ENCODE peak calls at places on chromosomes 7 and 10, in five cellular contexts. P is uterus, Y is fibroblast of pulmonary artery, K is dorsolateral prefrontal cortex, U is GM12865. I is an unnamed sample.

GRCh38 chr10:133441780-133442179 is 12.0 kb upstream of the SCART1 start:
- DNase-seq in P (peak; percentile 8), Y (no peak), K (no peak), U (no peak), I (no peak)

GRCh38 chr10:113047963-113048781 is 98.1 kb downstream of the TCF7L2 start:
- DNase-seq in P (no peak), Y (no peak), K (no peak), U (no peak), I (no peak)

GRCh38 chr10:121132278-121132672 is 281.1 kb downstream of the WDR11 start:
- DNase-seq in P (no peak), Y (no peak), K (no peak), U (no peak), I (no peak)

GRCh38 chr10:30818010-30818660 is 188.6 kb upstream of the LYZL2 start:
- DNase-seq in P (no peak), Y (peak; percentile 85), K (no peak), U (peak; percentile 30), I (no peak)

GRCh38 chr7:140005754-140006503 is 56.8 kb downstream of the PARP12 start:
- DNase-seq in P (no peak), Y (peak; percentile 56), K (no peak), U (peak; percentile 13), I (peak; percentile 65)

GRCh38 chr7:155850001-155850436 is 37.8 kb upstream of the SHH start:
- DNase-seq in P (no peak), Y (no peak), K (no peak), U (no peak), I (no peak)

GRCh38 chr7:20931739-20932138 is 145.1 kb upstream of the SP8 start:
- DNase-seq in P (no peak), Y (no peak), K (no peak), U (no peak), I (no peak)

GRCh38 chr10:96387151-96387550 is 28.3 kb upstream of the OPALIN start:
- DNase-seq in P (no peak), Y (no peak), K (no peak), U (no peak), I (no peak)

GRCh38 chr7:105890290-105890997 is 14.0 kb upstream of the ATXN7L1 start:
- DNase-seq in P (no peak), Y (no peak), K (no peak), U (no peak), I (no peak)

GRCh38 chr7:108535744-108536143 is 9.8 kb upstream of the PNPLA8 start:
- DNase-seq in P (no peak), Y (no peak), K (no peak), U (no peak), I (no peak)

GRCh38 chr10:28169525-28169924 is 133.3 kb downstream of the MPP7 start:
- DNase-seq in P (no peak), Y (no peak), K (no peak), U (peak; percentile 5), I (no peak)

GRCh38 chr10:28171468-28172235 is 131.2 kb downstream of the MPP7 start:
- DNase-seq in P (peak; percentile 24), Y (peak; percentile 11), K (no peak), U (no peak), I (no peak)
- H3K4me3 ChIP-seq in P (no peak overlapping the region), Y (no peak overlapping the region), K (no peak overlapping the region), U (no peak overlapping the region), I (no peak overlapping the region)

GRCh38 chr7:16669581-16669980 is 23.6 kb downstream of the BZW2 start:
- DNase-seq in P (no peak), Y (peak; percentile 47), K (no peak), U (no peak), I (no peak)

GRCh38 chr7:16668978-16669377 is 23.0 kb downstream of the BZW2 start:
- DNase-seq in P (no peak), Y (peak; percentile 69), K (no peak), U (no peak), I (no peak)

GRCh38 chr7:16670021-16670420 is 24.0 kb downstream of the BZW2 start:
- DNase-seq in P (no peak), Y (peak; percentile 56), K (no peak), U (no peak), I (no peak)

GRCh38 chr7:16667355-16667754 is 21.4 kb downstream of the BZW2 start:
- DNase-seq in P (no peak), Y (no peak), K (no peak), U (no peak), I (no peak)

GRCh38 chr7:16668049-16668858 is 22.3 kb downstream of the BZW2 start:
- DNase-seq in P (peak; percentile 77), Y (peak; percentile 100), K (no peak), U (no peak), I (no peak)
- H3K4me3 ChIP-seq in P (no peak overlapping the region), Y (no peak overlapping the region), K (no peak overlapping the region), U (no peak overlapping the region), I (no peak overlapping the region)

DNA sequence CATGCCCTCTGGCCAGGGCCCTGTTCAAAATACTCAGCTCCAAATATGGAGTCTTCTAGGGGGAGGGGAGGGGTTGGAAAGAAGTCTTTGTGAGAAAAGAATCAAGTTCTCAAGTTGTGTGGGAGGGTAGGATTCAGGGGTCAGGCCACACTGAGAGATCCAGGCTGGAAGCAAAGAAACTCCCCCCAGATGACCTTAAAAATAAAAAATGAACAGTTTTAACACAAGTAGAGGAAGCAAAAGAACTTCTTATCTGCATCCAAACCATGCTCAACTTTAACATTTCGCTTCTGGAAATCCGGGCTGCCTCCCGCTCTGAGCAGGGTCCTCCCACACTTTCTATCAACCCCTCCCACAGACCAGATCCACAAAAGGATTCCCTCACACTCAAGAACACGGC is 44.1 kb downstream of the CYTH3 start:
- DNase-seq in P (peak; percentile 31), Y (peak; percentile 69), K (no peak), U (no peak), I (no peak)
- H3K4me3 ChIP-seq in P (no peak overlapping the region), Y (peak overlapping the region; percentile 33), K (no peak overlapping the region), U (no peak overlapping the region), I (no peak overlapping the region)

DNA sequence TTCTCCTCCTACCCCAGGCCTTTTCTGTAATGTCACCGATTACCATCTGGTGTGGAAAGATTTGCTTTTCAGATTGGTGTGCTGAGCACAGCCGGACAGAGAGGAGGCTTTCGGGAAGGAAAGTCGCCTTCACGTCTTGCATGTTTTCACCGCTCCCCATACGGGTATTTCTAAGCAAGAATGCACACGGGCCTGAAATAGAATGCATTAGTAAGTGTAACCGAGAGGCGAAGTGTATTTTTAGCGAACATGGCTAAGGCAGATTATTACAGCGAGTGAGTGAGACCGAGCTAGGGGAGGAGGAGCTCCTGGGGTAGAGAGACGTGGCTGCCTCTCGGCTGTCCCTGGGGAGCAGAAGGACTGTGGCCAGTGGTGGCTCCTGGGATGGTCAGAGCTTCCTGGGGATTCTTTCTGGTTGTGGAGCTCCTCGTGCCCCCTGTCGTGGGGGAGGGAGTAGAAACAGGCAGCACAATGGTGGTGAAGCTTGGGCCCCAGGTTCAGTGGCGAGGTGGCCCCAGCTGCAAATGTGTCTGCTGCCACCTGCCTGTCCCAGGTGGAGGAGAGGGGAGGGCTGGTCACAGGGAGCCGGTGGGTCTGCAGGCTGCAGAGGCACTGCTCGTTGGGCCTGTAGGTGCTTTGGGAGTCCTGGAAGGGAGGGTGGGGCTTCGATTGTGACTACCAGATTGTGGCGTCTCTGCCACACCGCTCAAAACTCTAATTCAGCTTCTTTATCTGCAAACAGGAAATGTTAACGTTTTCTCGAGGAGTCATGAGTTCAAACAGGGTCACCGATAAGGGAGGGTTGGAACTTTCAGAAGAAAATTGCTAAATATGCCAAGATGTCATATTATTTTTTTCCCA is 135.8 kb downstream of the CAMK1D start:
- DNase-seq in P (no peak), Y (no peak), K (no peak), U (peak; percentile 91), I (peak; percentile 43)
- H3K4me3 ChIP-seq in P (no peak overlapping the region), Y (no peak overlapping the region), K (peak overlapping the region; percentile 28), U (peak overlapping the region; percentile 58), I (no peak overlapping the region)

DNA sequence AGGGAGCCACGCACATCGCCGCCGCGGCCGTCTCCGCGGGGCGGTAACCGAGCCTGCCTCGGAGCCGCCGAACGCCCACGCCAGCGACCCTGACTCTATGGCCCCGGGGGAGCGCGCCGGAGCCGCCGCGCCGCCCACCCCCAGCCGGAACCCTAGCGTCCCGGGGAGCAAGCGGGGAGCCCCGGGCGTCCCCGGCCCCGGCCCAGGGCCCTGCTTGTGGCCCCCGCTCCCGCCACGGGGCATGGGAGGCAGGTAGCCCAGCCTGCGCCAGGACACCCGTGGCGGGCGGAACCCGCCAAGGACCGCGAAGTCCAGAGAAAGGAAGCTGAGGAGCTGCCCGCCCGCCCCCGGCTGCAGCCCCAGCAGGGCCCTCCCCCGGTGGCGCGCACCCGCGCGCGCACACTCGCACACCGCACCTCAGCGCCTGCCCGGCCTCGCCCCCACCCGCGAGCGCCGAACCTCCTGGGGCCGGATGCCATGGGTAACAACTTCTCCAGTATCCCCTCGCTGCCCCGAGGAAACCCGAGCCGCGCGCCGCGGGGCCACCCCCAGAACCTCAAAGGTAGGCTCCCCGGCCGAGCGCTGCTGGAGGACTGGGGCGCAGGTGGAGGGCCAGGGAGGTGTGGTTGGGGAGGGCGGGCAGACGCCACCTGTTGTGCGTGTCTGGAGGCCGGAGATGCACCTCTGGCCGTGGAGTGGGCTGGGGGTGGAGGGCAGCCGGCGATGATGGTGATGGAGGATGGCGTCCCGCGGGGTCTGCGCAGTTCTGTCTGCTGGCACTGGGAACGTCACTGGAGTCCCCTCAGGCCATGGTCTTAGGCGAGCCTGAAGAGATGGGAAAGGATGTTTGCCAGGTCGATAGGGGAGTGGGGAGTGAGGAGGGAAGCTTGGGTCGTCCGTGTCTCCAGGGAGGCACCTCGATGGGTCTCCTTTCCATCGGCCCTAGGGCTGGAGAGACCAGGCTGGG is 689 bp downstream of the NEURL1 start:
- DNase-seq in P (peak; percentile 60), Y (no peak), K (peak; percentile 43), U (no peak), I (no peak)
- H3K4me3 ChIP-seq in P (peak overlapping the region; percentile 64), Y (peak overlapping the region; percentile 40), K (peak overlapping the region; percentile 68), U (peak overlapping the region; percentile 42), I (peak overlapping the region; percentile 38)

GRCh38 chr7:124033807-124034753 is 1.2 kb upstream of the TMEM229A start:
- DNase-seq in P (no peak), Y (no peak), K (no peak), U (no peak), I (no peak)
- H3K4me3 ChIP-seq in P (no peak overlapping the region), Y (no peak overlapping the region), K (peak overlapping the region; percentile 79), U (no peak overlapping the region), I (peak overlapping the region; percentile 73)

GRCh38 chr10:116757246-116757645 is 14.9 kb upstream of the HSPA12A start:
- DNase-seq in P (no peak), Y (no peak), K (no peak), U (no peak), I (no peak)
- H3K4me3 ChIP-seq in P (no peak overlapping the region), Y (no peak overlapping the region), K (no peak overlapping the region), U (no peak overlapping the region), I (no peak overlapping the region)